ENCODE peak calls at places on chromosomes 11 and 22, in four cellular contexts. O is BJ, L is ovary, C is thoracic aorta. S is an unnamed sample.

GRCh38 chr22:44276041-44276440 is 36.7 kb downstream of the SHISAL1 start:
- DNase-seq in O (no peak), L (peak; percentile 8), C (no peak), S (no peak)

GRCh38 chr11:79592441-79593223 is 151.8 kb upstream of the TENM4 start:
- DNase-seq in O (no peak), L (no peak), C (no peak), S (no peak)

GRCh38 chr11:104852811-104853210 is 45.4 kb downstream of the CASP12 start:
- DNase-seq in O (no peak), L (no peak), C (no peak), S (no peak)

GRCh38 chr11:123055132-123055924 is 6.6 kb downstream of the HSPA8 start:
- DNase-seq in O (no peak), L (no peak), C (no peak), S (no peak)

GRCh38 chr11:73749118-73749517 is 11.8 kb downstream of the RAB6A start:
- DNase-seq in O (no peak), L (no peak), C (no peak), S (no peak)

GRCh38 chr11:94553938-94554337 is 10.2 kb downstream of the FUT4 start:
- DNase-seq in O (no peak), L (no peak), C (no peak), S (no peak)

GRCh38 chr11:47414685-47415070 is 6.3 kb downstream of the SLC39A13 start:
- DNase-seq in O (no peak), L (no peak), C (no peak), S (no peak)

GRCh38 chr11:118224512-118225180 is at the start of gene JAML:
- DNase-seq in O (no peak), L (no peak), C (no peak), S (no peak)

GRCh38 chr11:116702772-116703360 is 69.9 kb downstream of the BUD13 start:
- DNase-seq in O (no peak), L (no peak), C (no peak), S (no peak)

GRCh38 chr22:44200855-44201550 is 20.3 kb downstream of the PARVG start:
- DNase-seq in O (no peak), L (no peak), C (no peak), S (no peak)

GRCh38 chr11:1731451-1732059 is 18.8 kb downstream of the IFITM10 start:
- DNase-seq in O (no peak), L (no peak), C (no peak), S (no peak)

GRCh38 chr11:118304227-118304808 is at the start of gene CD3E:
- DNase-seq in O (no peak), L (no peak), C (no peak), S (no peak)

GRCh38 chr11:116471608-116472007 is 301.2 kb downstream of the BUD13 start:
- DNase-seq in O (peak; percentile 68), L (no peak), C (no peak), S (no peak)

GRCh38 chr11:32422545-32422944 is 12.8 kb downstream of the WT1 start:
- DNase-seq in O (no peak), L (no peak), C (no peak), S (no peak)

GRCh38 chr22:30047364-30047738 is 32.9 kb upstream of the HORMAD2 start:
- DNase-seq in O (no peak), L (no peak), C (no peak), S (no peak)

GRCh38 chr11:95365346-95365745 is 134.3 kb upstream of the SESN3 start:
- DNase-seq in O (no peak), L (no peak), C (no peak), S (no peak)

GRCh38 chr11:28086569-28086968 is 21.4 kb downstream of the KIF18A start:
- DNase-seq in O (no peak), L (no peak), C (no peak), S (peak; percentile 74)

GRCh38 chr11:296976-297665 is 2.2 kb downstream of the IFITM5 start:
- DNase-seq in O (no peak), L (peak; percentile 16), C (no peak), S (no peak)

GRCh38 chr22:37632174-37633081 is 7.0 kb upstream of the SH3BP1 start:
- DNase-seq in O (no peak), L (peak; percentile 58), C (no peak), S (no peak)

GRCh38 chr22:37635157-37635556 is 4.3 kb upstream of the SH3BP1 start:
- DNase-seq in O (no peak), L (no peak), C (no peak), S (no peak)

GRCh38 chr22:37634505-37635002 is 4.9 kb upstream of the SH3BP1 start:
- DNase-seq in O (no peak), L (no peak), C (no peak), S (no peak)

GRCh38 chr22:37633082-37633692 is 6.3 kb upstream of the SH3BP1 start:
- DNase-seq in O (no peak), L (no peak), C (no peak), S (no peak)

DNA sequence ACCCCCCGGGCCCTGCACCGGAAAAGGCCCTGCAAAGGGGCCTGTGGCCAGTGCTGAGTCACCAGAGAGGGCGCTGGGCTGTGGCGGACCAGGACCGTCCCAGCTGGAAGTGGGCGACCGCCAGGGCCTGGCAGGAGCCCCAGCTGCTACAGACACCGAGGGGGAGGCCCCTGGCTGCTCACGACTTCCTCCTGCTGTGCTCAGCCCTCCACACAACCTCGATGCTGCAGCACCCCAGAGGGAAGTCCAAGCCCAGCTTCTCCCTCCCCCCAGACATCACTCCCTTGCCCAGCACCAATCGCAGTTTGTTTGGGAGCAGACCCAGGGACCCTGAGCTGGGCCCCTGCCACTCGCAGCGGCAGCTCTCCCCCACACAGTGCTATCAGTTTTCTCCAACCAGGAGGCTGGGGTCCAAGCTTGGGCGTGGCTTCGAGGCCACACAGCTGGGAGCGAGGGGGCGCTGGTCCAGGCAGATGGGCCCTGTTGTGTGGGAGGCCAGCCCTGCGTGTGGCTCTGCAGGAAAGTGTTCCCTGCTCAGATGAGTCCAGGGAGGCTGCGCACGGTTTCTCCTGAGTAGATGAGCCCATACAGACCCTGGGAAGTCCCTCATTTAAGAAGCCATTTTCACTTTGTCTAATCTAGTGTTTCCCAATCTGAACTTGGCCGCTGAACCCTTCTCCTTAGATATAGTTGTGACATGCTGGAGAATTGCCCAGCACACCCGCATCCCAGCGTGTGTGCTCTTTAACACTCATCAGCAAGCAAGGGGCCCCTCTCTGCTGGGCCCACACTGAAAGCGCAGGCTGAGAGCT is 5.6 kb upstream of the SH3BP1 start:
- DNase-seq in O (peak; percentile 33), L (peak; percentile 94), C (no peak), S (peak; percentile 42)
- TF ChIP-seq CTCF in O (peak; percentile 48), L (peak; percentile 26), C (peak; percentile 33), S (peak; percentile 39)

GRCh38 chr11:120326845-120327281 is 1.8 kb downstream of the TLCD5 start:
- DNase-seq in O (no peak), L (no peak), C (no peak), S (no peak)
- H3K4me3 ChIP-seq in O (no peak overlapping the region), L (no peak overlapping the region), C (peak overlapping the region; percentile 95), S (no peak overlapping the region)

DNA sequence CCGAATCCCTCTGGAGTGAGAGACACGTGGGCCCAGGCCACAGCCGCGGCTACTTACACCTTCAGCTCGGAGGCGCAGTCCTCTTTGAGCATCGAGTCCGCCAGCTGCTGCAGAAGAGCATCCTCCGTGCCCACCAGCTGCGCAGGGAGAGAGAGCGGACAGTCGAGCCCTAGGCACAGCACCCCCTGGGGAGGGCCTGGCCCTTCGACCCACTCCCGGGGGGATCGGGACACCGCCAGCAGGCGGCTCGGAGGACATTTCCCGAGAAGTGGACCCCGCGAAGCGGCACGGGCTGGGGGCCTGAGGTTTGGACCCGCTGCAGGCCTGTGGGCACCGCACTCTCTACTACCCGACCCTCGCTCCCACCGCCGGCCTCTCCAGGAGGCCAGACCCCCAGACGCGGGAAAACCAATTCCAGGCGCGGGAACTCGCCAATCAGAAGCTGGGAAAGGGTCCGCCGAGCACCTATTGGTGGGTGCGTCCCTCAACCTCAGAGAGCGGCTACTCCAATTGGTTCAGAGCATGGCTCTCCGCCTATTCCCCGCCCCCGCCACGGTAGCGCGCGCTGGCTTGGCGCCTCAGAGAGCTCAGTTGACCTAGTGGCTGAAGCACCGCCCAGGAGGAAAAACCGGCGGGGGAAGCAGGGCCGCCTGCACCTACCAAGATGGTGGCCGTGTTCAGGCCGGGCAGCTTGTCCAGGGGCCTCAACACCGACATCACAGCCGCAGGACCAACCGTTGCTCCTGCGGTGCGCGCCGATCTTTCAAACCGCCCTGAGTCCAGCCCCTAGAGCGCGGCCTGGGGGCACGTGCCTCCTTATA is at the start of gene CENPM:
- DNase-seq in O (peak; percentile 55), L (peak; percentile 85), C (peak; percentile 63), S (no peak)
- TF ChIP-seq CTCF in O (peak; percentile 54), L (no peak), C (no peak), S (peak; percentile 32)

DNA sequence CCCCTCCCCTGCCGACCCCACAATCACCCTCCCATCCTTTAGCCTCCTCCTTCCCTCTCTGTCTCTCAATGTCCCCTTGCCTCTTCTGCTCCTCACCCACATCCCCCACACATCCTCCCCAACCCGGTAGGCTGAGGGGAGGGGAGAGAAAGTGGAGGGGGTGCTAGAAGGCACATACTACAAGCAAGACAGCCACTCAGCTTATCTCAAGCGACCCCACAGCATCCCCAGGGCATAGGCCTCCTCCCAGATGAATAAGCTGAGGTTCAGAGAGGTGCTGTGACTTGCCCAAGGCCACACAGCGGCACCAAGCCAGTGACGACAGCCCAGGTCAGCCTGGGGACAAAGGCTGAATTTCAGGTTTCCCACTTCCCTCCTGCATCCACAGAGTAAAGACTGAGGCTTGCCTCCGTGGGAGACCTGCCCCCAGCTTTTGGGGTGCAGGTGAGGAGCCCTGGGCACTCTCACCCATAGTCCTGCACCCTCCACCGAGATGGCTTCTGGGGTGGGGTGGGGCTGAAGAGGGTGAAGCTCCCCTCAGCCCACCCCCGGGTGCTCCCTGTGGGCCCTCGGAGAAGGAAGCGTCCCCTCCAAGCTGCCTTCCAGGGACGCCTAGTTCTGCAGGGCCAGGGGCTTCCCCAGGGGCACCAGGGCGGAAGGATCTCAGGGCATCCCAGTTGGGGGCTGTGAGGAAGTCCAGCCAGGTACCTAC is 511 bp downstream of the RAC2 start:
- DNase-seq in O (no peak), L (peak; percentile 3), C (no peak), S (no peak)
- H3K4me3 ChIP-seq in O (peak overlapping the region; percentile 39), L (no peak overlapping the region), C (peak overlapping the region; percentile 65), S (peak overlapping the region; percentile 60)

DNA sequence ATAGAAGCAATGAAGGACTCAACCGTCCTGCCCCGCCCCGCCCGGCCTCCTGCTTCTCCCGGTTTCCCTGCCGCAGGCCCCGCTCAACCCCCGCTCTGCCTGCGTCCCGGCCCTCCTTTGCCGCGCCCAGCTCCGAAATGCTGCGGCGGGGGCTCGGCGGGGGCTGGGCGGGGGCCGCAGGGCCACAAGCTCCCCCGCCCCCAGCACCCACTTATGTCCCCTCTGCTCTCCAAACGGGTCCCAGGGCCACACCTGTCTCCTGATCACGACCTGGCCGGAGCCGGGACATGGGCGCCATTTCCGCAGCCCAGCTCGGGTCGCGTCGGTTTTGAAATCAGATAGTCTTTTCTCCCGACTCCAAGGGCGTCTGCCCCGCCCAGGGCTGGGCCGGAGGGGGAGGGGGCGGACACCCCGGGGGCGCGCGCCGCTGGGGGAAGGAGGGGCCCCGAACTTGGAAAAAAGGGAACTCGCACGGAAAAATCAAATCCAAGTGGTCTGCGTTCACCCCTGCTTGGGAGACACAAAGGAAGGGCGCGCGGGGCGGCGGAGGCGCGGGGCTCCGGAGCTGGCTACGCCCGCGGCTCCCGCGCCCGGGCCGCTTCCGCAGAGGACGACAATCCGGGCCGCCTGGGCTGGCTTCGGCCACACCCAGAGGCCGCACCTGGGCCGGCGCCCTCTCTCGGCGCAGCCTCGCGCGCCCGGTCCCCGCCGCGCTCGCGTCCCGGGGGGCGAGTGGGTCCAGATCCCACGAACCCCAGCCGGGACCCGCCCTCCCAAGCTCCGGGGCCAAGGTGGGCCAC is 70.5 kb upstream of the EP300 start:
- DNase-seq in O (no peak), L (peak; percentile 71), C (no peak), S (no peak)
- TF ChIP-seq CTCF in O (no peak), L (peak; percentile 21), C (no peak), S (no peak)